ENCODE peak calls at places on chromosomes 11 and 22, in four cellular contexts. One of them, this sample, is unnamed.
A peak's percentile ranks its signal among the peaks of the same experiment; 100 is the strongest.

GRCh38 chr11:43547900-43548381 is 132.6 kb upstream of the HSD17B12 start:
- DNase-seq in GM12878: no peak
- DNase-seq in IMR-90: no peak
- DNase-seq in H1: peak; percentile 67
- DNase-seq in this sample: peak; percentile 89

GRCh38 chr22:20588092-20588842 is 80.9 kb downstream of the MED15 start:
- DNase-seq in GM12878: no peak
- DNase-seq in IMR-90: no peak
- DNase-seq in H1: no peak
- DNase-seq in this sample: no peak

GRCh38 chr22:39496131-39496838 is 5.8 kb upstream of the MIEF1 start:
- DNase-seq in GM12878: no peak
- DNase-seq in IMR-90: peak; percentile 57
- DNase-seq in H1: peak; percentile 76
- DNase-seq in this sample: peak; percentile 45

GRCh38 chr11:121464352-121464946 is 11.7 kb upstream of the SORL1-AS1 start:
- DNase-seq in GM12878: no peak
- DNase-seq in IMR-90: peak; percentile 94
- DNase-seq in H1: no peak
- DNase-seq in this sample: peak; percentile 16

GRCh38 chr22:25067851-25068421 is 115.4 kb downstream of the KIAA1671 start:
- DNase-seq in GM12878: no peak
- DNase-seq in IMR-90: no peak
- DNase-seq in H1: no peak
- DNase-seq in this sample: no peak

GRCh38 chr11:27209562-27210005 is 153.4 kb downstream of the CCDC34 start:
- DNase-seq in GM12878: no peak
- DNase-seq in IMR-90: peak; percentile 93
- DNase-seq in H1: no peak
- DNase-seq in this sample: peak; percentile 81

GRCh38 chr11:117187799-117188481 is 9.4 kb downstream of the SIDT2 start:
- DNase-seq in GM12878: no peak
- DNase-seq in IMR-90: no peak
- DNase-seq in H1: no peak
- DNase-seq in this sample: no peak

GRCh38 chr11:130131957-130132850 is 27.4 kb upstream of the ST14 start:
- DNase-seq in GM12878: peak; percentile 15
- DNase-seq in IMR-90: peak; percentile 66
- DNase-seq in H1: peak; percentile 63
- DNase-seq in this sample: peak; percentile 73

GRCh38 chr11:12119502-12119901 is 9.1 kb downstream of the MICAL2 start:
- DNase-seq in GM12878: no peak
- DNase-seq in IMR-90: no peak
- DNase-seq in H1: no peak
- DNase-seq in this sample: no peak

GRCh38 chr11:58768137-58768536 is 36.4 kb upstream of the GLYAT start:
- DNase-seq in GM12878: no peak
- DNase-seq in IMR-90: no peak
- DNase-seq in H1: no peak
- DNase-seq in this sample: no peak

DNA sequence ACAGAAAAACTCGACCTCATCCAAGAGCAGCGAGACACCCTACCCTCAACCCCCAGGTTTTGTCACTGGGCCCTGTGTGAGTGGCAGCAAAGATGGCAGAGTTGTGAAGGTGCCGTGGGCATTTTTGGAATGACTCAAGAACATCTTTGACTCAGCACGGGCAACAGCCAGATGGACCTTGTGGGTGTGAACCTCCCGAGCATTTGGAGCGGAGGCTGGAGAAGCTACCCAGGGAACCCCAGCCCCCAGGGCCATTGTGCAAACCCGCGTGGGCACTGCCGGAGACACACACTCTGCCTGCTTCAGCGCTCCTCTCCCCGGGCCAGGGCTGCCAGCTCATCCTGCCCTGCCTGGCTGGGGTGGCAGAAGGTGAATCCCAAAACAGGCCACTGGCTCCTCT is 66.1 kb downstream of the PANX1 start:
- DNase-seq in GM12878: no peak
- DNase-seq in IMR-90: no peak
- DNase-seq in H1: no peak
- DNase-seq in this sample: no peak
- TF ChIP-seq CHD1 in GM12878: no peak
- TF ChIP-seq CHD1 in IMR-90: no peak
- TF ChIP-seq CHD1 in H1: no peak
- TF ChIP-seq CHD1 in this sample: no peak

DNA sequence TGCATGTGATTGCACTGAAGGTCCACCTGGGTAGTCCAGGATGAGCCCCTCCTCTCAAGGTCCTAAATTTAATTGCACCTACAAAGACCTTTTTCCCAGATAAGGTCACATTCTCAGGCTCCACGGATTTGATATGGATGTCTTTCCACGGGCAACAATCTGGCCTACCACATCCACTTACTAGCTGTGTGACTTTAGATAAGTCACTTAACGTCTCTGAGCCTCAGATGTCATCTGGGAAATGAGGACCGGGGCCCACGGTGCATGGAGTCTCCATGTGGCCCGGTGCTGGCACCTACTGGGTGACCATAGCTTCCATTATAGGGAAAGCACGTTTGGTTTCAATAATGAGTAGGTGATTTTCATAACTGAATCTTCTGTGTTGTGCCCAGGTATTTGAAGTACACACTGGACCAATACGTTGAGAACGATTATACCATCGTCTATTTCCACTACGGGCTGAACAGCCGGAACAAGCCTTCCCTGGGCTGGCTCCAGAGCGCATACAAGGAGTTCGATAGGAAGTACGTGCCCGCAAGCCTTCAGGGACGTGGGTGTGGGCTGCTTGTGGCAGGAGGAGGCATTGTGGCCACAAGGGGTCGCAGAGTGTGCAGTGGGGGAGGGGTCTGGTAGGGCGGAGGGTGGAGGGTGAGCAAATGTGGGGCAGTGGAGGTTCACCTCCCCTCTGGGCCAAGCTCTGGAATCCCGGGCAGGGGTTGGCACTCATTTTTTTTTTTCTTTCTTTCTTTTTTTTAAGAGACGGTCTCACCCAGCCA is 55.7 kb downstream of the ARHGAP8 start:
- DNase-seq in GM12878: no peak
- DNase-seq in IMR-90: no peak
- DNase-seq in H1: peak; percentile 80
- DNase-seq in this sample: peak; percentile 66
- TF ChIP-seq CHD1 in GM12878: no peak
- TF ChIP-seq CHD1 in IMR-90: no peak
- TF ChIP-seq CHD1 in H1: no peak
- TF ChIP-seq CHD1 in this sample: no peak

DNA sequence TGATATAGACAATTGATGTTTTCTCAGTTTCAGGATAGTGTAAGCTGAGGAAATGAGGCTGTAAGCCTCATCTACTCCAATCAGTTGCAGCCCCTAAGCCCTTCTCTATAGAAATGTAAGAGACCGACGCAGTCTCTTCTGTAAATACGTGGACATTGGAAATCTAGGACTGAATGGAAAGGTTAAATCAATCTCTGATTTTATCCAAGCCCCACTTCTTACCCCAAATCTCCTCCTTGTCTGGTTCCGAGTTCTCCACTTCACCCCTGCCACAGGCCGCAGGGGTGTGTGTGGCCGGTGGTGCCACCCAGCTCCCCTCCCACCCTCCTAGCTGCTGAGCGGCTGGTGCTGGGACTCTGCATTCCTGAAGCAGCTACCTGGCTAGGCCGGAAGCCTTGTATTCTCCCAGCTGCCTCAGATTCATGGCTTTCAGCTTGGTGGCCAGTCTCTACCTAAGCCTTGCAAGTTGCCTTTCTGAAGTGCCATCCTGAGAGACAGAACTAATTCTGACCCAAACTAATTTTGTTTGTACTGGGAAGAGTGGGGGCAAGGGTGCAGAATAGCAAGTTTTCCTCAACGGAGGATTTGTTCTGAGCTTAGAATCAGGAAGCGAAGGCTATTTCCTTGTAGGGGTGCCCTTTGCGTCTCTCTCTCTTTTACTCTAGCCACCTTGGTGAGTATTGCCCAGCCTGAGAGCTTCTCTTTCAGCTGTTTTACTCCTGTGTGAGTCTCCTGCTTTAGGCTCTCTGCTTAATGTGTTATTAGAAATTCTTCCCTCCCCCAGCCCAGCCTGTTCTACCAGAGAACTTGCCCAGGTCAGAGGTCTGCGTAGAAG is 749 bp downstream of the VWA5A start:
- DNase-seq in GM12878: no peak
- DNase-seq in IMR-90: no peak
- DNase-seq in H1: peak; percentile 53
- DNase-seq in this sample: no peak
- TF ChIP-seq CHD1 in GM12878: no peak
- TF ChIP-seq CHD1 in IMR-90: no peak
- TF ChIP-seq CHD1 in H1: no peak
- TF ChIP-seq CHD1 in this sample: no peak

GRCh38 chr11:114563077-114563476 is 3.4 kb upstream of the NXPE1 start:
- DNase-seq in GM12878: no peak
- DNase-seq in IMR-90: peak; percentile 8
- DNase-seq in H1: no peak
- DNase-seq in this sample: no peak

GRCh38 chr11:114564836-114565235 is 5.2 kb upstream of the NXPE1 start:
- DNase-seq in GM12878: no peak
- DNase-seq in IMR-90: no peak
- DNase-seq in H1: no peak
- DNase-seq in this sample: no peak

GRCh38 chr11:114559425-114560310 is at the start of gene NXPE1:
- DNase-seq in GM12878: no peak
- DNase-seq in IMR-90: no peak
- DNase-seq in H1: no peak
- DNase-seq in this sample: no peak

GRCh38 chr11:114566273-114566672 is 6.6 kb upstream of the NXPE1 start:
- DNase-seq in GM12878: no peak
- DNase-seq in IMR-90: no peak
- DNase-seq in H1: no peak
- DNase-seq in this sample: no peak

DNA sequence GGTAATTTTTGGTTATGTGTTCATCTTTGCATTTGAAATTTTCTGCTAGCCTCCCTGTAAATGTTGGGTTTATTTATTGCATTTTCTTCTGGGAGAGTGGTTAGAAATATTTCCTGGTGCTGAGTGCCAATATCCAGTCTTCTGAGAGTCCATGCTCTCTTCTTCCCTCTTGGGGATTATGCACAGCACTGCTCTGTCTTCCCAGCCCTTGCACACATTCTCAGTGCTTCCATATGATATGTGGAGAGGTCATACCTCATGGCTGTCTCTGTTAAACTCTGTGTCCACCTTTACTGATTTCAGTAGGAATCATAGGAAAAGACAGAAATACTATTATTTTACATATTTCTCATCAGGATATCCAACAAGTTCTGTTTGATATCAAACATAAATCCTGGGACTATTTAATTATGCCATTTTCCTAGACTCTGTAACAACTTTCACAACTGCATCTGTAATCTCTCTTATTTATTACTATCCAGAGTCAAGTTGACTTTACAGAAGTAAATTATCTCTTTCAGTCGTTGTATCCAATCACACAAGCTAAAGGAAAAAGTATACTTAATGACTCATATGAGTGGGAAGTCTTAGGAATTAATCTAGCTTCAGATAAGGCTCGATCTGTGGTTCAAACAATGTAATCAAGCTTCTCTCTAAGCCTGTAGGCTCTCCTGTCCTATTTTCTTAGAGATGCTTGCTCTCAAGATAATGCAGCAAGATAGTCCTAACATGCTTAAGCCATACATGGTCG is 2.7 kb upstream of the NXPE1 start:
- DNase-seq in GM12878: no peak
- DNase-seq in IMR-90: peak; percentile 59
- DNase-seq in H1: no peak
- DNase-seq in this sample: no peak
- TF ChIP-seq CHD1 in GM12878: no peak
- TF ChIP-seq CHD1 in IMR-90: no peak
- TF ChIP-seq CHD1 in H1: no peak
- TF ChIP-seq CHD1 in this sample: no peak

DNA sequence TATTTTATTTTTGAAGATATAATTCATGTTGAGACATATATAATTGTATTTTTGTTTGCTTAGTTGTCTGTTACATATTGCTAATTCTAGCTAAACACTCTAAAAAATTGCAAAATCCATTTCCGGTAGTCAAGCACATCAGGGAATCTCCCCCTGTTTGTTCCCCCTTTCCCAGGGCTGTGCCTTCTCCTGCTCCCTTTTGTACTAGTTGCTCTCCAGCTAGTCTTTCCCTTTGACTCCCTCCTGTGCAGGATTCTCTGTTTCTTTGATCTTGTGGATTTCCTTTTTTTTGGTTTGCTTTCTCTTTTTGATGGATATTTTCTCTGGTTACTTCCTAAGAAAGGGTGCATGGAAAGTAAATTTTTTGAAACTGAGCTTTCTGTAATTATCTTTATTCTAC is 188.1 kb upstream of the PLET1 start:
- DNase-seq in GM12878: no peak
- DNase-seq in IMR-90: no peak
- DNase-seq in H1: no peak
- DNase-seq in this sample: no peak
- TF ChIP-seq CHD1 in GM12878: no peak
- TF ChIP-seq CHD1 in IMR-90: no peak
- TF ChIP-seq CHD1 in H1: no peak
- TF ChIP-seq CHD1 in this sample: no peak